ENCODE peak calls at places on chromosomes 7 and 10, in five cellular contexts. A is activated T-cell treated with anti-CD3 and anti-CD28 coated beads, Interleukin-2, amount 50 U/mL, for 48 hours; F is AG04450; D is WERI-Rb-1; Y is NCI-H446. H is an unnamed sample.

GRCh38 chr7:116653204-116653603 is 18.8 kb upstream of the MET start:
- DNase-seq in A (no peak), Y (no peak), F (peak), D (no peak), H (no peak)

GRCh38 chr7:87510430-87510875 is 35.0 kb upstream of the ABCB4 start:
- DNase-seq in D (peak), Y (no peak), F (no peak), A (no peak), H (no peak)

GRCh38 chr10:68238371-68238770 is 6.5 kb upstream of the ATOH7 start:
- DNase-seq in D (no peak), F (no peak), A (no peak), Y (no peak), H (no peak)

GRCh38 chr10:33211123-33211878 is 123.2 kb downstream of the NRP1 start:
- DNase-seq in D (no peak), Y (no peak), A (peak), F (peak), H (no peak)

GRCh38 chr7:134298902-134299683 is 17.6 kb downstream of the SLC35B4 start:
- DNase-seq in F (peak), D (no peak), A (no peak), Y (peak), H (no peak)

GRCh38 chr10:120891367-120891766 is 40.2 kb downstream of the WDR11 start:
- DNase-seq in Y (no peak), D (no peak), A (no peak), F (no peak), H (no peak)

GRCh38 chr7:101912711-101913110 is 95.3 kb downstream of the CUX1 start:
- DNase-seq in F (no peak), D (no peak), Y (no peak), A (no peak), H (no peak)

GRCh38 chr10:9562001-9562505 is 1455.6 kb upstream of the CELF2 start:
- DNase-seq in F (no peak), A (no peak), Y (no peak), D (no peak), H (no peak)

GRCh38 chr10:13158401-13158800 is 3.0 kb upstream of the MCM10 start:
- DNase-seq in F (no peak), Y (no peak), D (no peak), A (peak), H (no peak)

GRCh38 chr7:86863452-86863851 is 196.0 kb downstream of the ELAPOR2 start:
- DNase-seq in F (no peak), D (no peak), A (no peak), Y (no peak), H (no peak)